ENCODE peak calls at places on chromosome 21, in five cellular contexts. X, N, C, A and K are unnamed samples.
A peak's percentile ranks its signal among the peaks of the same experiment; 100 is the strongest.

GRCh38 chr21:26881504-26882228 is 36.5 kb upstream of the ADAMTS1 start:
- DNase-seq in C (no peak), A (no peak), N (no peak), X (no peak), K (no peak)

GRCh38 chr21:17435565-17436543 is 77.0 kb upstream of the CXADR start:
- DNase-seq in N (no peak), X (no peak), C (no peak), A (no peak), K (no peak)

GRCh38 chr21:44589586-44590305 is 2.6 kb downstream of the KRTAP10-6 start:
- DNase-seq in A (no peak), X (peak; percentile 77), N (no peak), C (peak; percentile 57), K (no peak)

GRCh38 chr21:44295646-44296045 is 4.2 kb upstream of the PFKL start:
- DNase-seq in X (no peak), C (no peak), A (no peak), N (no peak), K (no peak)

GRCh38 chr21:31888936-31889371 is 16.1 kb downstream of the HUNK start:
- DNase-seq in A (no peak), C (no peak), X (no peak), N (no peak), K (no peak)

GRCh38 chr21:44549525-44550211 is 1.6 kb downstream of the KRTAP10-2 start:
- DNase-seq in N (no peak), X (no peak), A (no peak), C (peak; percentile 57), K (peak; percentile 72)

GRCh38 chr21:37670883-37671282 is 245.4 kb downstream of the KCNJ6 start:
- DNase-seq in X (no peak), A (no peak), C (no peak), N (no peak), K (no peak)

GRCh38 chr21:44461005-44461404 is 5.7 kb downstream of the LRRC3 start:
- DNase-seq in N (peak; percentile 53), C (no peak), A (no peak), X (no peak), K (peak; percentile 54)

GRCh38 chr21:44892536-44893277 is 19.2 kb upstream of the PTTG1IP start:
- DNase-seq in A (peak; percentile 74), C (no peak), X (no peak), N (no peak), K (peak; percentile 93)

GRCh38 chr21:38188037-38188436 is 68.8 kb upstream of the KCNJ15 start:
- DNase-seq in N (no peak), X (no peak), A (no peak), C (no peak), K (no peak)

GRCh38 chr21:26966360-26966977 is 419 bp downstream of the ADAMTS5 start:
- DNase-seq in N (peak; percentile 69), X (peak; percentile 79), C (no peak), A (no peak), K (peak; percentile 44)

DNA sequence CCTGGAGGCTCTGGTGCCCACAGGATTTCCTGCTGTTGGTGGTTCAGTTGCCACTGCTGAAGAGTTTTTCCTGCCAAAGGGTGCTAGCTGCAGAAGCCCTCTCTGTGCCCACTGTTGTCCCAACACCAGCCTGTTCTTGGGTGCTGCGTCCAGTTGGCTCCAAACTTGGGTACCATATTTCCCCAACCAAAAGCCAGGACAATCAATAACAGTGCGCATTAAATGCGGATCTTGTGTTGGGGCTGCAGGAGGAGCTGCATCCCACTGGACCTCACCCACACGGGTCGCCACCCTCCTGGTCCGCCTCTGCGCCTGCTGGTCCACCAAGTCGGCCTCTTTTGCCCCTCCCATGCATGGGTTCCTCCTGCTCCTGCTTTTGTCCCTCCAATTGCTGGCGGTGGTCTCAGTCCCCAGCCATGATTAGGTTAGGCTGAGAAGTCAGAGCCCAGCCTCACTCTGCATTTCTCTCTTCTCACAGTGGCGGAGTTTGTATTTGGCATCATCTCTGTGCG is 9.8 kb downstream of the ABCG1 start:
- DNase-seq in X (no peak), A (no peak), N (peak; percentile 58), C (no peak), K (peak; percentile 82)
- H3K4me1 ChIP-seq in X (peaks cover 68% of the 10 kb centered on the region), A (peaks cover 34% of the 10 kb centered on the region), N (peaks cover 53% of the 10 kb centered on the region), C (peaks cover 73% of the 10 kb centered on the region), K (peaks cover 84% of the 10 kb centered on the region)

DNA sequence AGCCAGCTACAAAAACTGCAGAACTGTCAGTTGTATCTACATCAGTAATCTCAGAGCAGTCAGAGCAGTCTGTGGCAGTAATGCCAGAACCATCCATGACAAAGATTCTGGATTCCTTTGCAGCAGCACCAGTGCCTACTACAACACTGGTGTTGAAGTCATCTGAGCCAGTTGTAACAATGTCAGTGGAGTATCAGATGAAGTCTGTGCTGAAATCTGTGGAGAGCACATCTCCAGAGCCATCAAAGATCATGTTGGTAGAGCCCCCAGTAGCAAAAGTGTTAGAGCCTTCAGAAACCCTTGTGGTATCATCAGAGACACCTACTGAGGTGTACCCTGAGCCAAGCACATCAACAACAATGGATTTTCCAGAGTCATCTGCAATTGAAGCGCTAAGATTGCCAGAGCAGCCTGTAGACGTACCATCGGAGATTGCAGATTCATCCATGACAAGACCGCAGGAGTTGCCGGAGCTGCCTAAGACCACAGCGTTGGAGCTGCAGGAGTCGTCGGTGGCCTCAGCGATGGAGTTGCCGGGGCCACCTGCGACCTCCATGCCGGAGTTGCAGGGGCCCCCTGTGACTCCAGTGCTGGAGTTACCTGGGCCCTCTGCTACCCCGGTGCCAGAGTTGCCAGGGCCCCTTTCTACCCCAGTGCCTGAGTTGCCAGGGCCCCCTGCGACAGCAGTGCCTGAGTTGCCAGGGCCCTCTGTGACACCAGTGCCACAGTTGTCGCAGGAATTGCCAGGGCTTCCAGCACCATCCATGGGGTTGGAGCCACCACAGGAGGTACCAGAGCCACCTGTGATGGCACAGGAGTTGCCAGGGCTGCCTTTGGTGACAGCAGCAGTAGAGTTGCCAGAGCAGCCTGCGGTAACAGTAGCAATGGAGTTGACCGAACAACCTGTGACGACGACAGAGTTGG is 7.3 kb downstream of the SON start:
- DNase-seq in C (no peak), N (no peak), A (no peak), X (no peak), K (no peak)
- TF ChIP-seq POLR2AphosphoS5 in C (no peak), N (no peak), A (no peak), X (no peak), K (no peak)

DNA sequence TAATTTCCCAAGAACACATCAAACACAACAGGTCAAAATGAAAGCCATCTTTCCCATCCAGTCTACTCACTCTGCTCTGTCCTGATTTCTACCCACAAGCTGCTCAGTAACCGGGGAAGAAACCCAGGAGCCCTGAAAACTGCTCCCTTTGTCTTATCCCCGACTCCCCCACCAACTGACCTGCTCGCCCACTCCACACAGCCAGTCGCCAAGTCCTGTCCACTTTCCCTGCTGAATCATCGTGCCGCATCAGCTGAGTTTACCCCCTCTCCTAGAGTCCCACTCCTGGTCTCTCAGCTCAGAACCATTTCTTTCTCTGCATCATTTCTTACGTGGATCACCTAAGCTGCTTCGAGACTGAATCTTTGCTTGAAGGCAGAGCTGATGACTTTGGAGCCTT is 11.2 kb upstream of the RCAN1 start:
- DNase-seq in N (no peak), X (peak; percentile 3), A (no peak), C (no peak), K (no peak)
- H3K27me3 ChIP-seq in N (no peaks in the 10 kb centered on the region), X (peaks cover 3% of the 10 kb centered on the region), A (peaks cover 9% of the 10 kb centered on the region), C (no peaks in the 10 kb centered on the region), K (no peaks in the 10 kb centered on the region)

GRCh38 chr21:15743593-15743992 is 13.8 kb downstream of the USP25 start:
- DNase-seq in X (no peak), N (no peak), A (no peak), C (no peak), K (no peak)
- H3K4me1 ChIP-seq in X (peaks cover 45% of the 10 kb centered on the region), N (peaks cover 53% of the 10 kb centered on the region), A (peaks cover 3% of the 10 kb centered on the region), C (peaks cover 60% of the 10 kb centered on the region), K (peaks cover 40% of the 10 kb centered on the region)

DNA sequence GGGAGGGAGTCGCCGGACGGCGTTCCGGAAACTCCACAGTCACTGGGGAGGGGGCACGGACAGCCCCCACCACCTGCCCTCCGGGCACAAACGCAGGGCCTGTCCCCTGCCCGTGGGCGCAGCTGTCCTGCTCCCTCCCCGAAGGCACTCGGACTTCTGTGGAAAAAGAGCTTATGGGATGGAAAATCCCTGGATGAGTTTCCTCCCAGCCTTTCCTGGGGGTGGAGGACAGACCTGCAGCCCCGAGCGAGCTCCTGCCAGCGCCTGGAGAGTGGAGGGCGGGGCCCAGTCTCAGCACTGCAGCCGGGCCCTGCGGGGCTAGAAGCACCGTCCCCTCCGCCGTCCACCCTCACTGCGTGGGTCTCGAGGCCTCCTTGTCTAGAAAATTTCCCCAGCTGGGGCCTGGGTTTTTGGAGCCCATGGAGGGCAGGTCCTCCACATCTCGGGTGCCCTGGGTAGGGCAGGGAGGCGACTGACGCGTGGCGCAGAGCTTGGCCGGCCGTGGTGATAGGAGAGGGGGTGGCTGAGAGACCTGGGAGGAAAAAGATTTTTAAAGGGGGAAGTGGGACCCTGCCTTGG is 6.5 kb upstream of the COL6A1 start:
- DNase-seq in C (no peak), X (peak; percentile 84), N (peak; percentile 95), A (peak; percentile 57), K (peak; percentile 77)
- TF ChIP-seq POLR2AphosphoS5 in C (peak; percentile 84), X (peak; percentile 12), N (peak; percentile 65), A (peak; percentile 6), K (no peak)